ENCODE peak calls at places on chromosomes 3 and 15, in nine cellular contexts. M, O, N, V, H, T, Z, K and R are unnamed samples.

GRCh38 chr3:114527036-114527644 is 233.3 kb downstream of the TIGIT start:
- DNase-seq in M (no peak), O (peak), N (no peak), V (peak), H (no peak), T (no peak), Z (no peak), K (peak), R (peak)

GRCh38 chr15:44157679-44158078 is 37.4 kb downstream of the FRMD5 start:
- DNase-seq in M (peak), O (peak), N (no peak), V (peak), H (no peak), T (peak), Z (no peak), K (peak), R (peak)

GRCh38 chr15:38894260-38894948 is 329.8 kb upstream of the RASGRP1 start:
- DNase-seq in M (peak), O (peak), N (no peak), V (no peak), H (no peak), T (peak), Z (no peak), K (peak), R (peak)

GRCh38 chr3:56844536-56844935 is 42.8 kb upstream of the ARHGEF3 start:
- DNase-seq in M (no peak), O (no peak), N (no peak), V (no peak), H (no peak), T (no peak), Z (no peak), K (no peak), R (no peak)

GRCh38 chr15:58243083-58243482 is 104.9 kb downstream of the AQP9 start:
- DNase-seq in M (no peak), O (no peak), N (no peak), V (no peak), H (no peak), T (no peak), Z (no peak), K (no peak), R (no peak)

GRCh38 chr3:190073264-190073663 is 47.4 kb downstream of the P3H2 start:
- DNase-seq in M (no peak), O (no peak), N (no peak), V (no peak), H (no peak), T (no peak), Z (no peak), K (peak), R (no peak)

GRCh38 chr3:16073218-16073617 is 101.3 kb upstream of the GALNT15 start:
- DNase-seq in M (no peak), O (no peak), N (no peak), V (no peak), H (no peak), T (no peak), Z (no peak), K (no peak), R (no peak)

GRCh38 chr3:14312375-14312774 is 90.0 kb upstream of the SLC6A6 start:
- DNase-seq in M (no peak), O (no peak), N (no peak), V (no peak), H (no peak), T (no peak), Z (no peak), K (no peak), R (no peak)

GRCh38 chr3:173221010-173221409 is 80.0 kb upstream of the SPATA16 start:
- DNase-seq in M (no peak), O (peak), N (no peak), V (peak), H (no peak), T (no peak), Z (no peak), K (no peak), R (peak)

GRCh38 chr3:99901200-99901926 is 83.7 kb downstream of the CMSS1 start:
- DNase-seq in M (no peak), O (peak), N (no peak), V (peak), H (no peak), T (peak), Z (no peak), K (peak), R (peak)

GRCh38 chr15:99438691-99439523 is 126.9 kb upstream of the MEF2A start:
- DNase-seq in M (no peak), O (peak), N (peak), V (no peak), H (no peak), T (no peak), Z (no peak), K (peak), R (peak)

GRCh38 chr15:81001180-81002003 is 669 bp downstream of the TLNRD1 start:
- DNase-seq in M (no peak), O (peak), N (peak), V (peak), H (peak), T (no peak), Z (peak), K (peak), R (peak)

GRCh38 chr3:151307583-151307982 is 9.0 kb downstream of the GPR87 start:
- DNase-seq in M (no peak), O (no peak), N (no peak), V (no peak), H (no peak), T (no peak), Z (no peak), K (no peak), R (no peak)

GRCh38 chr3:170368921-170369320 is 11.4 kb downstream of the SKIL start:
- DNase-seq in M (no peak), O (no peak), N (no peak), V (no peak), H (no peak), T (no peak), Z (no peak), K (no peak), R (no peak)

GRCh38 chr15:38864827-38865604 is 300.4 kb upstream of the RASGRP1 start:
- DNase-seq in M (peak), O (peak), N (no peak), V (no peak), H (no peak), T (peak), Z (peak), K (peak), R (peak)

GRCh38 chr3:44983413-44984040 is 7.5 kb downstream of the EXOSC7 start:
- DNase-seq in M (no peak), O (peak), N (no peak), V (no peak), H (no peak), T (no peak), Z (no peak), K (no peak), R (no peak)

GRCh38 chr15:62403164-62403809 is 238.2 kb upstream of the C2CD4B start:
- DNase-seq in M (no peak), O (peak), N (no peak), V (peak), H (no peak), T (no peak), Z (no peak), K (peak), R (peak)

GRCh38 chr3:131350506-131350905 is 31.1 kb upstream of the NUDT16 start:
- DNase-seq in M (no peak), O (peak), N (no peak), V (no peak), H (no peak), T (no peak), Z (no peak), K (peak), R (peak)

GRCh38 chr3:50491023-50491422 is 12.4 kb downstream of the CACNA2D2 start:
- DNase-seq in M (no peak), O (no peak), N (no peak), V (no peak), H (no peak), T (no peak), Z (no peak), K (no peak), R (no peak)

GRCh38 chr3:54549607-54550006 is 378.3 kb downstream of the LRTM1 start:
- DNase-seq in M (no peak), O (no peak), N (no peak), V (no peak), H (no peak), T (no peak), Z (no peak), K (no peak), R (no peak)

GRCh38 chr3:8891774-8892173 is 71.5 kb downstream of the RAD18 start:
- DNase-seq in M (peak), O (peak), N (no peak), V (no peak), H (no peak), T (no peak), Z (no peak), K (no peak), R (no peak)

GRCh38 chr3:115321396-115321795 is 174.3 kb upstream of the ZBTB20 start:
- DNase-seq in M (peak), O (peak), N (no peak), V (peak), H (no peak), T (no peak), Z (no peak), K (peak), R (peak)

GRCh38 chr3:70583682-70584081 is 271.2 kb upstream of the MDFIC2 start:
- DNase-seq in M (no peak), O (no peak), N (no peak), V (no peak), H (no peak), T (no peak), Z (no peak), K (no peak), R (no peak)

GRCh38 chr3:32420138-32420981 is 28.7 kb downstream of the CMTM7 start:
- DNase-seq in M (no peak), O (no peak), N (no peak), V (no peak), H (no peak), T (no peak), Z (no peak), K (no peak), R (peak)

GRCh38 chr3:171183042-171183441 is 156.5 kb upstream of the SLC2A2 start:
- DNase-seq in M (no peak), O (peak), N (no peak), V (no peak), H (no peak), T (no peak), Z (no peak), K (peak), R (peak)

GRCh38 chr3:25532763-25533162 is 104.7 kb downstream of the RARB start:
- DNase-seq in M (no peak), O (no peak), N (no peak), V (peak), H (no peak), T (no peak), Z (no peak), K (peak), R (peak)

GRCh38 chr3:51681453-51681852 is 10.4 kb downstream of the TEX264 start:
- DNase-seq in M (no peak), O (peak), N (no peak), V (no peak), H (peak), T (no peak), Z (no peak), K (peak), R (peak)

GRCh38 chr3:172709776-172710708 is 825 bp downstream of the NCEH1 start:
- DNase-seq in M (no peak), O (peak), N (no peak), V (peak), H (peak), T (no peak), Z (peak), K (peak), R (peak)

GRCh38 chr3:48140284-48140683 is 47.9 kb downstream of the CDC25A start:
- DNase-seq in M (no peak), O (no peak), N (no peak), V (no peak), H (no peak), T (no peak), Z (no peak), K (no peak), R (no peak)

GRCh38 chr15:33460166-33460805 is 149.5 kb downstream of the RYR3 start:
- DNase-seq in M (no peak), O (no peak), N (no peak), V (no peak), H (no peak), T (no peak), Z (no peak), K (no peak), R (no peak)

GRCh38 chr15:33226559-33227181 is 32.2 kb upstream of the FMN1 start:
- DNase-seq in M (no peak), O (peak), N (no peak), V (peak), H (no peak), T (no peak), Z (peak), K (peak), R (peak)

GRCh38 chr15:89116404-89116803 is 28.1 kb downstream of the ABHD2 start:
- DNase-seq in M (no peak), O (no peak), N (no peak), V (no peak), H (no peak), T (no peak), Z (no peak), K (no peak), R (no peak)

GRCh38 chr3:142595951-142596725 is at the start of gene PLS1:
- DNase-seq in M (no peak), O (peak), N (peak), V (peak), H (peak), T (peak), Z (peak), K (peak), R (peak)
- TF ChIP-seq CTCF in M (no peak), O (no peak), N (peak), V (no peak), H (peak), T (no peak), Z (peak), K (no peak), R (no peak)

GRCh38 chr15:74957301-74958035 is 896 bp upstream of the RPP25 start:
- DNase-seq in M (no peak), O (peak), N (peak), V (peak), H (peak), T (no peak), Z (peak), K (peak), R (no peak)
- H3K4me3 ChIP-seq in M (peak), O (peak), N (peak), V (peak), H (peak), T (peak), Z (peak), K (peak), R (peak)

GRCh38 chr3:137032465-137033120 is 74.8 kb downstream of the IL20RB start:
- DNase-seq in M (no peak), O (peak), N (no peak), V (peak), H (peak), T (peak), Z (peak), K (peak), R (peak)

GRCh38 chr3:137039570-137039969 is 81.8 kb downstream of the IL20RB start:
- DNase-seq in M (no peak), O (no peak), N (no peak), V (no peak), H (no peak), T (no peak), Z (no peak), K (no peak), R (peak)

GRCh38 chr3:137041251-137041650 is 83.5 kb downstream of the IL20RB start:
- DNase-seq in M (no peak), O (no peak), N (no peak), V (no peak), H (no peak), T (no peak), Z (no peak), K (no peak), R (no peak)

GRCh38 chr3:137035631-137036030 is 77.8 kb downstream of the IL20RB start:
- DNase-seq in M (no peak), O (no peak), N (no peak), V (peak), H (no peak), T (no peak), Z (no peak), K (peak), R (peak)
- TF ChIP-seq CTCF in M (peak), O (peak), N (no peak), V (peak), H (no peak), T (peak), Z (no peak), K (peak), R (peak)

DNA sequence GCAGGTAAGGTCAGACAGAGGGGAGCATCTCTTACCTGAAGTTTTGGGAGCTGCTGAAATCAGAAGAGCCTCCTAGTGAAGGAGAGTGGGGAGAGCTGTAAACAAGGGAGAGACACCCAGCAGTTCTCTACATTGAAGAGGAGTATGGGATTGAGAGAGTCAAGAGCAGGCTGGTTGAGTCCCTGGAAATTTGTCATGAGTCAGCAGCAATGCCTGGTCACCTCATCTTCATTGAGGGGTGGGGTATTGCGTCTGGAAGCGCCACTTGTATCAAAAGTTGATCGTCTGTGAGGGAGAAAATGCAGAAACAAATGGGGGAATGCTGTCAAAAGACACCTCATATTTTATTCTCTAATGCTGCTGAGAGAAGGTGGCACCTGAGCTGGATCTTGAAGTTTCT is 256.6 kb upstream of the CFAP20DC start:
- DNase-seq in M (no peak), O (no peak), N (no peak), V (no peak), H (no peak), T (no peak), Z (no peak), K (no peak), R (no peak)
- H3K4me3 ChIP-seq in M (no peak), O (no peak), N (no peak), V (no peak), H (no peak), T (no peak), Z (no peak), K (no peak), R (no peak)

DNA sequence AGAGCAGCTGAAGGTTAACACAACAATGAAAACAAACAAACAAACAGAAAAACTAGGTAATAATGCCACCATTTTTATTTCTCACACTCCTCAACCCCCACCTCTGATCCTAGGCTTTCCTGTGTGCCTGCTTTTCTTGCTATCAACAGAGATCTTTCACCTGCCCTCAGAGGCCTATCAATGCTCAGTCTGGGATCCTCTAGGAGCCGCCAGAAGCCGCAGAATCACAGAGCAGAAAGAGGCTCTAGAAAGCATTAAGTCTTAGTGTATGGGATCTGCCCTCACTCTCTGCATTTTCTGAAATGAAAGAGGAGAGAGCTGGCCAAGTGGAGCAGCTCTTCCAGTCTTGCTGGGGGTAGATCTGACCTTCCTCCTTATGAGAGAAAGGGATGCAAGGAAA is 306.8 kb downstream of the TUSC7 start:
- DNase-seq in M (no peak), O (no peak), N (no peak), V (no peak), H (no peak), T (no peak), Z (no peak), K (no peak), R (no peak)
- TF ChIP-seq CTCF in M (no peak), O (no peak), N (no peak), V (no peak), H (no peak), T (no peak), Z (no peak), K (no peak), R (peak)

GRCh38 chr3:159620873-159621272 is 367.8 kb upstream of the IL12A start:
- DNase-seq in M (peak), O (peak), N (no peak), V (no peak), H (no peak), T (no peak), Z (no peak), K (peak), R (peak)
- H3K4me3 ChIP-seq in M (no peak), O (no peak), N (no peak), V (no peak), H (no peak), T (no peak), Z (no peak), K (no peak), R (no peak)